ENCODE peak calls at places on chromosomes 11 and 22, in four cellular contexts. D is astrocyte of the spinal cord, Y is WERI-Rb-1, I is heart right ventricle. C is an unnamed sample.

GRCh38 chr11:12217879-12218278 is 107.5 kb downstream of the MICAL2 start:
- DNase-seq in Y (no peak), I (no peak), D (no peak), C (no peak)

GRCh38 chr11:101617735-101618332 is 34.0 kb upstream of the TRPC6 start:
- DNase-seq in I (no peak), D (peak), Y (no peak), C (no peak)

GRCh38 chr22:45787770-45788169 is 116.1 kb downstream of the ATXN10 start:
- DNase-seq in I (no peak), D (no peak), Y (no peak), C (no peak)

GRCh38 chr11:31325162-31325561 is 44.4 kb downstream of the DCDC1 start:
- DNase-seq in I (no peak), Y (no peak), D (peak), C (no peak)

GRCh38 chr11:31424652-31425051 is 55.0 kb downstream of the DNAJC24 start:
- DNase-seq in I (no peak), Y (no peak), D (no peak), C (no peak)

GRCh38 chr11:129846508-129847335 is 31.1 kb downstream of the TMEM45B start:
- DNase-seq in I (no peak), Y (no peak), D (peak), C (no peak)

GRCh38 chr11:6587360-6587953 is 16.0 kb downstream of the RRP8 start:
- DNase-seq in I (peak), Y (no peak), D (no peak), C (no peak)

GRCh38 chr11:28107331-28107725 is 628 bp downstream of the KIF18A start:
- DNase-seq in I (no peak), Y (peak), D (no peak), C (peak)

GRCh38 chr11:2814751-2815150 is 70.8 kb downstream of the CDKN1C start:
- DNase-seq in D (no peak), Y (no peak), I (no peak), C (no peak)

GRCh38 chr11:99670268-99670667 is 649.5 kb downstream of the CNTN5 start:
- DNase-seq in I (no peak), Y (peak), D (no peak), C (no peak)

GRCh38 chr11:3815882-3816281 is 7.5 kb downstream of the PGAP2 start:
- DNase-seq in D (no peak), I (no peak), Y (no peak), C (no peak)

GRCh38 chr22:20116376-20116950 is 559 bp downstream of the RANBP1 start:
- DNase-seq in Y (no peak), D (no peak), I (peak), C (no peak)

GRCh38 chr11:67307545-67308001 is 4.2 kb downstream of the SSH3 start:
- DNase-seq in Y (no peak), I (no peak), D (no peak), C (peak)

GRCh38 chr11:45180888-45181594 is 34.6 kb downstream of the PRDM11 start:
- DNase-seq in Y (peak), D (peak), I (peak), C (peak)

GRCh38 chr11:359181-359714 is 10.1 kb upstream of the B4GALNT4 start:
- DNase-seq in I (no peak), D (no peak), Y (no peak), C (no peak)

GRCh38 chr11:68632802-68633201 is 51.5 kb upstream of the GAL start:
- DNase-seq in D (peak), Y (peak), I (no peak), C (peak)

GRCh38 chr22:20810645-20811044 is 36.7 kb downstream of the SERPIND1 start:
- DNase-seq in Y (no peak), D (no peak), I (no peak), C (no peak)

GRCh38 chr11:19422257-19422656 is 181.5 kb upstream of the E2F8 start:
- DNase-seq in I (no peak), Y (no peak), D (no peak), C (no peak)

GRCh38 chr11:19934828-19935259 is 222.2 kb downstream of the NAV2 start:
- DNase-seq in Y (no peak), D (peak), I (no peak), C (no peak)

GRCh38 chr22:38313384-38313955 is 3.8 kb downstream of the CSNK1E start:
- DNase-seq in I (peak), Y (no peak), D (peak), C (no peak)

GRCh38 chr22:43449831-43450225 is 38.0 kb downstream of the MPPED1 start:
- DNase-seq in Y (no peak), I (no peak), D (no peak), C (no peak)

GRCh38 chr11:76663461-76663760 is 7.1 kb downstream of the LRRC32 start:
- DNase-seq in I (no peak), D (no peak), Y (no peak), C (no peak)

C was measured in endothelial cell.